ENCODE peak calls at places on chromosomes 3 and 15, in six cellular contexts. C is HepG2, O is GM12878, Y is GM12891, S is H1, F is K562. T is an unnamed sample.

GRCh38 chr3:171092467-171092911 is 66.0 kb upstream of the SLC2A2 start:
- DNase-seq in S (no peak), Y (no peak), C (peak), O (no peak), F (no peak), T (no peak)

GRCh38 chr3:98967758-98968157 is 66.3 kb upstream of the DCBLD2 start:
- DNase-seq in F (no peak), S (no peak), Y (no peak), C (no peak), O (no peak), T (no peak)

GRCh38 chr3:123344175-123344908 is 104.5 kb downstream of the ADCY5 start:
- DNase-seq in Y (no peak), F (no peak), S (no peak), O (no peak), C (no peak), T (no peak)

GRCh38 chr3:27625848-27626247 is 96.3 kb downstream of the EOMES start:
- DNase-seq in Y (no peak), O (no peak), S (no peak), F (no peak), C (no peak), T (no peak)

GRCh38 chr15:99753066-99753465 is 19.8 kb upstream of the LYSMD4 start:
- DNase-seq in S (no peak), O (no peak), C (no peak), Y (no peak), F (no peak), T (no peak)

GRCh38 chr15:98155356-98155755 is 194.9 kb downstream of the ARRDC4 start:
- DNase-seq in S (no peak), C (no peak), O (no peak), Y (no peak), F (no peak), T (no peak)

GRCh38 chr15:69074843-69075224 is 60.3 kb downstream of the NOX5 start:
- DNase-seq in O (no peak), S (no peak), F (no peak), Y (no peak), C (no peak), T (no peak)

GRCh38 chr3:37145607-37146006 is 28.8 kb downstream of the LRRFIP2 start:
- DNase-seq in C (no peak), O (no peak), S (no peak), Y (no peak), F (no peak), T (no peak)

GRCh38 chr3:150022406-150023238 is 51.9 kb upstream of the PFN2 start:
- DNase-seq in S (no peak), F (no peak), C (no peak), O (peak), Y (no peak), T (no peak)

GRCh38 chr3:192726386-192726785 is 955 bp downstream of the FGF12 start:
- DNase-seq in C (no peak), S (no peak), F (no peak), O (no peak), Y (no peak), T (no peak)

GRCh38 chr3:43776101-43776500 is 85.4 kb downstream of the ABHD5 start:
- DNase-seq in C (no peak), F (no peak), O (no peak), Y (no peak), S (no peak), T (no peak)

GRCh38 chr3:52053307-52054304 is 2.8 kb downstream of the DUSP7 start:
- DNase-seq in F (no peak), Y (no peak), S (no peak), C (no peak), O (peak), T (no peak)

GRCh38 chr15:60479711-60480110 is 769 bp upstream of the ICE2 start:
- DNase-seq in C (no peak), Y (no peak), S (no peak), F (no peak), O (peak), T (no peak)

GRCh38 chr15:92277776-92278175 is 115.9 kb upstream of the ST8SIA2 start:
- DNase-seq in S (no peak), F (no peak), C (no peak), Y (no peak), O (no peak), T (no peak)

GRCh38 chr15:74317820-74318375 is 49.5 kb downstream of the CYP11A1 start:
- DNase-seq in S (no peak), O (no peak), C (no peak), Y (no peak), F (no peak), T (no peak)

GRCh38 chr3:38829404-38829803 is 13.4 kb upstream of the SCN10A start:
- DNase-seq in O (no peak), Y (no peak), F (no peak), S (no peak), C (peak), T (no peak)

GRCh38 chr3:65778966-65779365 is 259.8 kb downstream of the MAGI1 start:
- DNase-seq in Y (no peak), S (no peak), F (no peak), O (no peak), C (no peak), T (no peak)

GRCh38 chr3:18258492-18258891 is 166.6 kb downstream of the SATB1 start:
- DNase-seq in O (no peak), F (no peak), Y (no peak), S (no peak), C (no peak), T (no peak)

GRCh38 chr15:56337084-56337725 is 28.0 kb upstream of the TEX9 start:
- DNase-seq in Y (no peak), O (no peak), S (no peak), F (no peak), C (no peak), T (no peak)

GRCh38 chr15:66369773-66370651 is 13.5 kb upstream of the TIPIN start:
- DNase-seq in Y (no peak), O (peak), F (peak), S (no peak), C (no peak), T (no peak)

GRCh38 chr3:48016336-48016973 is at the start of gene MAP4:
- DNase-seq in C (no peak), O (no peak), F (peak), Y (no peak), S (peak), T (no peak)

GRCh38 chr3:42692667-42693529 is 7.6 kb downstream of the KLHL40 start:
- DNase-seq in F (no peak), Y (no peak), O (no peak), C (no peak), S (no peak), T (no peak)

GRCh38 chr15:65365229-65365628 is 12.6 kb downstream of the IGDCC3 start:
- DNase-seq in C (peak), F (no peak), S (peak), Y (no peak), O (no peak), T (no peak)
- TF ChIP-seq POLR2A in C (no peak), F (no peak), S (peak), Y (no peak), O (no peak), T (no peak)

GRCh38 chr15:57537951-57538506 is 53.7 kb upstream of the MYZAP start:
- DNase-seq in S (no peak), C (no peak), O (no peak), Y (no peak), F (no peak), T (no peak)
- TF ChIP-seq TAF1 in S (no peak), C (no peak), O (no peak), Y (no peak), F (no peak), T (no peak)

GRCh38 chr3:12999147-13000140 is 73.8 kb downstream of the IQSEC1 start:
- DNase-seq in Y (no peak), C (peak), S (no peak), F (peak), O (no peak), T (no peak)
- TF ChIP-seq POLR2A in Y (no peak), C (peak), S (no peak), F (peak), O (no peak), T (no peak)

DNA sequence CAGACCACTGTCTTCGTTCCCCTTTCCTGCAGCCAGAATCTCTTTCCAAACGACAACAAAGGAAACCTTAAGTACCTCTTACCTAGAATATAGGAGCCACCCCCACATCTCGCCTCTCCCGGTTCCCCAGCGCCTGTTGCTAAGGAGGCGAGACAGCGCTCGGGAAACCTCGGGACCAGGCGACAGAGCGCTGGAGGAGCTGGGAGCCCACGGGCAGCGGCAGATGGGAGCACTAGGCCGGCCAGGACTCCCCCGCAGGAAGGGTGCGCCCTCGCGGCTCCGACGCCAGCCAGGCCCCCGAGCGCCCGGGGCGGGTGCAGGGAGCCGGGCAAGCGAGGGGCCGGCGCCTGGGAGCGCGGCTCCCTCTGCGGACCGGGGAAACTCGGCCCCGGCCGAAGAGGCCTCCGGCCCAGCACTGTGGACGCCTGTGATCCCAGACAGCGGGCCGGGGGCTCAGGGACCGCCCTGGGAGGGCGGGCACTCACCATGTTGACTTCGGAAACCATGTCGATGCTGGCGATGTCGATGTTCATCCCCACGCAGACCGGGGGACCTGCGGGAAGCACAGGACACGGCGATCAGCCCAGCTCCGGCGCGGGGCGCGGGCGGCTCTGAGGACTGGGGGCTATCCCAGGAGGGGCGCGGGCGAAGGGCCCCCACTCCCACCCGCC is 814 bp downstream of the GABRB3 start:
- DNase-seq in Y (no peak), O (no peak), S (no peak), F (no peak), C (no peak), T (no peak)
- TF ChIP-seq TAF1 in Y (no peak), O (no peak), S (no peak), F (no peak), C (no peak), T (no peak)

DNA sequence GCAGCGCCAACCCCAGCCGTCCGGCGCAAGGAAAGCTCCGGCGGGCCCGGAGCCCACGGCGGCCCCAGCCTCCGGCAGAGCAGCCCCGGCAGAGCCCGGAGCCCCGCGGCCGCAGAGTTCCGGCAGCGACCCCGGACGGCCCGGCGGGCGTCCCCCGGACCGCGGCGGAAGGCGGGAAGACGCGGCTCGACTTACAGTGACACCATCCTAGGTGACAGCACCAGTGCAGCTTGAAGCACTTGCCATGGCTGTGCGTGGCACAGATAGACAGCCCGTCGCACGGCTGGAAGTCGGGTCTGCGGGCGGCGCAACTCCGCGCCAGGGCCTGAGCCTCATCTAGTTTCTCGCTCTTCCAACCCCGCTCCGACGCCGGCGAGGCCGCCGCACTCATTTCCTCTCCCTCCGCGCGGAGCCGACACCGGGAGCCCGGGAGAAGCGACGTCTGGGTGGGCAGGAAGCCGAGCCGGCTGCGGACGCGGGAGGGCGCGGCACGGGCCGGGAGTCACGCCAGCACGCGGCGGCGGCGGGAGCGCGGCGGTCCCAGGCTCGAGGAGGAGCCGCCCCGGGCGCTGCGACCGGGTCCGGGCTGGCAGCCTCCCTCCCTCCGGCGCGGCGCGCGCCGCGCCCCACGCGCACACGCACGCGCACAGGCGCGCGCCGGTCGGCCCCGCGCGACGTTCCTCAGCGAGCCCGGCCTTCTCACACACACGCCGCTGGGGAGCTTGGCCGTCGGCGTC is at the start of gene C3orf70:
- DNase-seq in F (peak), S (peak), C (no peak), Y (peak), O (no peak), T (peak)
- TF ChIP-seq POLR2A in F (no peak), S (peak), C (no peak), Y (no peak), O (peak), T (no peak)

GRCh38 chr3:194204036-194204792 is 68.3 kb downstream of the HES1 start:
- DNase-seq in S (peak), C (no peak), O (no peak), F (no peak), Y (peak), T (peak)

GRCh38 chr3:194204793-194205065 is 68.8 kb downstream of the HES1 start:
- DNase-seq in F (no peak), C (no peak), O (no peak), Y (no peak), S (no peak), T (no peak)

GRCh38 chr3:194203482-194204035 is 67.6 kb downstream of the HES1 start:
- DNase-seq in S (peak), C (no peak), F (no peak), O (no peak), Y (no peak), T (no peak)

GRCh38 chr3:194200422-194201060 is 64.6 kb downstream of the HES1 start:
- DNase-seq in Y (no peak), F (no peak), O (no peak), S (no peak), C (no peak), T (no peak)

GRCh38 chr3:194201953-194202666 is 66.2 kb downstream of the HES1 start:
- DNase-seq in C (no peak), F (no peak), Y (no peak), O (no peak), S (no peak), T (no peak)
- TF ChIP-seq TAF1 in C (no peak), F (no peak), Y (no peak), O (no peak), S (no peak), T (no peak)

GRCh38 chr3:183697610-183698317 is at the start of gene YEATS2:
- DNase-seq in O (no peak), C (peak), F (peak), S (peak), Y (peak), T (peak)
- TF ChIP-seq POLR2A in O (peak), C (peak), F (peak), S (peak), Y (peak), T (peak)